ENCODE peak calls at places on chromosome 11, in nine cellular contexts. Y is HCT116; X is fibroblast of lung; H is Caco-2; A is CD4-positive, alpha-beta T cell; O is right atrium auricular region; J is IMR-90; Q is uterus; E is prostate gland. L is an unnamed sample.

GRCh38 chr11:27718346-27718852 is 18.1 kb upstream of the BDNF start:
- DNase-seq in Y (peak; percentile 73), X (peak; percentile 93), H (peak; percentile 83), A (no peak), O (no peak), J (peak; percentile 95), Q (no peak), E (no peak), L (peak; percentile 93)

GRCh38 chr11:73334244-73335203 is 26.4 kb downstream of the ARHGEF17 start:
- DNase-seq in Y (peak; percentile 15), X (peak; percentile 89), H (peak; percentile 46), A (no peak), O (peak; percentile 89), J (peak; percentile 91), Q (peak; percentile 95), E (no peak), L (no peak)

GRCh38 chr11:91946397-91947090 is 278.1 kb upstream of the FAT3 start:
- DNase-seq in Y (no peak), X (peak; percentile 43), H (no peak), A (no peak), O (no peak), J (no peak), Q (no peak), E (no peak), L (no peak)

GRCh38 chr11:44780940-44781631 is 54.3 kb downstream of the TSPAN18 start:
- DNase-seq in Y (no peak), X (peak; percentile 36), H (no peak), A (no peak), O (peak; percentile 73), J (peak; percentile 50), Q (peak; percentile 24), E (no peak), L (no peak)

GRCh38 chr11:116353517-116353916 is 419.3 kb downstream of the BUD13 start:
- DNase-seq in Y (no peak), X (no peak), H (no peak), A (no peak), O (no peak), J (no peak), Q (no peak), E (no peak), L (no peak)

GRCh38 chr11:85941380-85941973 is 86.3 kb downstream of the CCDC83 start:
- DNase-seq in Y (no peak), X (peak; percentile 58), H (peak; percentile 78), A (no peak), O (peak; percentile 80), J (peak; percentile 74), Q (peak; percentile 48), E (peak; percentile 37), L (peak; percentile 53)

GRCh38 chr11:34585870-34586654 is 34.8 kb upstream of the EHF start:
- DNase-seq in Y (peak; percentile 56), X (peak; percentile 51), H (peak; percentile 55), A (no peak), O (no peak), J (peak; percentile 71), Q (no peak), E (peak; percentile 44), L (peak; percentile 39)

GRCh38 chr11:102546923-102547471 is 16.4 kb upstream of the MMP7 start:
- DNase-seq in Y (no peak), X (no peak), H (no peak), A (no peak), O (no peak), J (no peak), Q (no peak), E (no peak), L (no peak)

GRCh38 chr11:59368238-59369022 is 9.7 kb downstream of the OR5AN1 start:
- DNase-seq in Y (no peak), X (no peak), H (no peak), A (no peak), O (no peak), J (no peak), Q (no peak), E (no peak), L (no peak)

GRCh38 chr11:93494341-93494740 is 48.9 kb downstream of the SMCO4 start:
- DNase-seq in Y (no peak), X (peak; percentile 94), H (no peak), A (no peak), O (no peak), J (no peak), Q (no peak), E (no peak), L (no peak)

GRCh38 chr11:22976146-22976545 is 115.9 kb upstream of the CCDC179 start:
- DNase-seq in Y (no peak), X (peak; percentile 29), H (no peak), A (no peak), O (no peak), J (peak; percentile 91), Q (no peak), E (no peak), L (peak; percentile 64)

GRCh38 chr11:32426819-32427615 is 8.3 kb downstream of the WT1 start:
- DNase-seq in Y (no peak), X (no peak), H (no peak), A (no peak), O (no peak), J (no peak), Q (peak; percentile 80), E (no peak), L (no peak)

GRCh38 chr11:10659339-10660216 is 34.0 kb downstream of the IRAG1 start:
- DNase-seq in Y (peak; percentile 96), X (peak; percentile 94), H (peak; percentile 89), A (no peak), O (no peak), J (peak; percentile 95), Q (peak; percentile 84), E (no peak), L (peak; percentile 87)

GRCh38 chr11:8056810-8057463 is 24.1 kb upstream of the TUB start:
- DNase-seq in Y (no peak), X (peak; percentile 49), H (no peak), A (no peak), O (peak; percentile 89), J (peak; percentile 68), Q (peak; percentile 96), E (no peak), L (no peak)

GRCh38 chr11:124672531-124673215 is 866 bp downstream of the SIAE start:
- DNase-seq in Y (no peak), X (no peak), H (peak; percentile 31), A (no peak), O (no peak), J (no peak), Q (no peak), E (no peak), L (no peak)

GRCh38 chr11:117621226-117621625 is 175.8 kb downstream of the DSCAML1 start:
- DNase-seq in Y (peak; percentile 8), X (no peak), H (peak; percentile 25), A (no peak), O (no peak), J (peak; percentile 18), Q (no peak), E (no peak), L (no peak)

DNA sequence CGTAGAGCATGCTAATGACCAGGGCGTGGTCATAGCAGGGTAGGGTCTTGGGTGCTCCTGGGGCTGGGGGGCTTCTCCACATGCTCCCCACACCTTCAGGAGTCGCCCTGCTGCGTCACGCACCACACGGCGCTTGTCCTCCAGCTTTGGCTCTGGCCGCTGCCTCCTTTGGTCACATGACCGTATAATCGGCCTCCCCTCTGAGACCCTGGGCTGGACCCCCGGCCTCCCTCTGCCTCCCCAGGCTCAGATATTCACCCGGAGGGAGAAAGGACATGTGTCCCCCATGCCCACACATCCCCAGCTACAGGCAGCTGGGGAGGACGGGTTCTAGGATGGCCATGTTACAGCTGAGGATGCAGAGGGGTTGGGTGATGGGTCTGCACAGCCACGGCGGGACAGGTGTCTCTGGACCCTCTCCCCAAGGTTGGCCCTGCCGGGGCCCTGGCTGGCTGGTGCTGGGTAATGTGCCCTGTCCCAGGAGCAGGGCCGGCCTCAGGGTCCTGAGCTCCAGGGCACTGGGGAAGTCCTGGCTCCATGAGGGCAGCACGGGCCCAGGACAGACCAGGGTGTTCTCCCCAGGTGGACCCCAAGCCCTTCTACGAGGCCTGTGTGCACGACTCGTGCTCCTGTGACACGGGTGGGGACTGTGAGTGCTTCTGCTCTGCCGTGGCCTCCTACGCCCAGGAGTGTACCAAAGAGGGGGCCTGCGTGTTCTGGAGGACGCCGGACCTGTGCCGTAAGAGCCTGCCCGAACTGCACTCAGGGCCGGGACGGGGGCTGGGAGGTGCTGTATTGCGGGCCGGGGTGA is 14.5 kb downstream of the MUC2 start:
- DNase-seq in Y (no peak), X (no peak), H (no peak), A (no peak), O (no peak), J (no peak), Q (no peak), E (no peak), L (no peak)
- H3K9me3 ChIP-seq in Y (no peaks in the 10 kb centered on the region), X (peaks cover 4% of the 10 kb centered on the region), H (peaks cover 9% of the 10 kb centered on the region), A (no peaks in the 10 kb centered on the region), O (no peaks in the 10 kb centered on the region), J (peaks cover 8% of the 10 kb centered on the region), Q (no peaks in the 10 kb centered on the region), E (no peaks in the 10 kb centered on the region), L (peaks cover 72% of the 10 kb centered on the region)

GRCh38 chr11:74905326-74905725 is 43.6 kb downstream of the XRRA1 start:
- DNase-seq in Y (no peak), X (no peak), H (no peak), A (no peak), O (no peak), J (no peak), Q (no peak), E (no peak), L (no peak)

GRCh38 chr11:74902342-74902741 is 46.5 kb downstream of the XRRA1 start:
- DNase-seq in Y (no peak), X (no peak), H (no peak), A (no peak), O (no peak), J (no peak), Q (no peak), E (no peak), L (no peak)
- H3K9me3 ChIP-seq in Y (peaks cover 14% of the 10 kb centered on the region), X (no peaks in the 10 kb centered on the region), H (peaks cover 17% of the 10 kb centered on the region), A (peaks cover 13% of the 10 kb centered on the region), O (peaks cover 6% of the 10 kb centered on the region), J (peaks cover 3% of the 10 kb centered on the region), Q (peaks cover 19% of the 10 kb centered on the region), E (no peaks in the 10 kb centered on the region), L (no peaks in the 10 kb centered on the region)

GRCh38 chr11:46966773-46967172 is 30.2 kb downstream of the CSTPP1 start:
- DNase-seq in Y (no peak), X (no peak), H (no peak), A (no peak), O (no peak), J (no peak), Q (no peak), E (no peak), L (no peak)

GRCh38 chr11:46963848-46964247 is 27.3 kb downstream of the CSTPP1 start:
- DNase-seq in Y (no peak), X (no peak), H (no peak), A (no peak), O (no peak), J (no peak), Q (no peak), E (no peak), L (no peak)

GRCh38 chr11:46958777-46959176 is 22.2 kb downstream of the CSTPP1 start:
- DNase-seq in Y (no peak), X (no peak), H (no peak), A (no peak), O (no peak), J (no peak), Q (no peak), E (no peak), L (no peak)

GRCh38 chr11:46961041-46961440 is 24.5 kb downstream of the CSTPP1 start:
- DNase-seq in Y (no peak), X (no peak), H (no peak), A (no peak), O (no peak), J (no peak), Q (no peak), E (no peak), L (no peak)
- H3K9me3 ChIP-seq in Y (no peaks in the 10 kb centered on the region), X (no peaks in the 10 kb centered on the region), H (no peaks in the 10 kb centered on the region), A (no peaks in the 10 kb centered on the region), O (no peaks in the 10 kb centered on the region), J (peaks cover 2% of the 10 kb centered on the region), Q (no peaks in the 10 kb centered on the region), E (no peaks in the 10 kb centered on the region), L (peaks cover 4% of the 10 kb centered on the region)

GRCh38 chr11:103800406-103801114 is 235.9 kb upstream of the DDI1 start:
- DNase-seq in Y (no peak), X (peak; percentile 48), H (no peak), A (no peak), O (no peak), J (no peak), Q (no peak), E (no peak), L (no peak)
- H3K9me3 ChIP-seq in Y (no peaks in the 10 kb centered on the region), X (no peaks in the 10 kb centered on the region), H (no peaks in the 10 kb centered on the region), A (no peaks in the 10 kb centered on the region), O (no peaks in the 10 kb centered on the region), J (no peaks in the 10 kb centered on the region), Q (no peaks in the 10 kb centered on the region), E (no peaks in the 10 kb centered on the region), L (no peaks in the 10 kb centered on the region)

L was measured in AG04450.